ENCODE peak calls at places on chromosomes 7 and 10, in nine cellular contexts. S is fibroblast of the aortic adventitia, C is thoracic aorta, Z is choroid plexus epithelial cell, W is BJ, D is fibroblast of pulmonary artery, G is tibial artery, E is lung, M is A549. T is an unnamed sample.

GRCh38 chr7:815284-816216 is 16.7 kb upstream of the SUN1 start:
- DNase-seq in S (no peak), C (no peak), Z (no peak), W (no peak), D (no peak), G (no peak), E (no peak), M (peak; percentile 23), T (peak; percentile 48)

GRCh38 chr10:126250045-126250444 is 138.2 kb downstream of the ADAM12 start:
- DNase-seq in S (no peak), C (no peak), Z (peak; percentile 67), W (no peak), D (no peak), G (no peak), E (no peak), M (no peak), T (no peak)

GRCh38 chr7:158026636-158027265 is 560.9 kb downstream of the PTPRN2 start:
- DNase-seq in S (no peak), C (no peak), Z (no peak), W (no peak), D (no peak), G (peak; percentile 51), E (no peak), M (no peak), T (no peak)

GRCh38 chr7:28792858-28793257 is 165.3 kb downstream of the TRIL start:
- DNase-seq in S (no peak), C (no peak), Z (no peak), W (no peak), D (no peak), G (no peak), E (no peak), M (no peak), T (no peak)

GRCh38 chr10:4246881-4247358 is 461.9 kb upstream of the KLF6 start:
- DNase-seq in S (peak; percentile 97), C (no peak), Z (peak; percentile 92), W (peak; percentile 82), D (peak; percentile 90), G (no peak), E (no peak), M (no peak), T (no peak)

GRCh38 chr7:120588411-120588810 is 269.5 kb downstream of the TSPAN12 start:
- DNase-seq in S (no peak), C (no peak), Z (peak; percentile 44), W (no peak), D (no peak), G (no peak), E (no peak), M (no peak), T (no peak)

GRCh38 chr7:28355553-28356319 is 56.6 kb upstream of the CREB5 start:
- DNase-seq in S (no peak), C (no peak), Z (no peak), W (no peak), D (no peak), G (no peak), E (no peak), M (no peak), T (no peak)

GRCh38 chr7:66505009-66505408 is 123.7 kb upstream of the KCTD7 start:
- DNase-seq in S (no peak), C (no peak), Z (no peak), W (no peak), D (no peak), G (no peak), E (no peak), M (no peak), T (no peak)

GRCh38 chr7:115232041-115232440 is 310.1 kb downstream of the MDFIC start:
- DNase-seq in S (peak; percentile 46), C (no peak), Z (peak; percentile 10), W (no peak), D (peak; percentile 39), G (no peak), E (no peak), M (no peak), T (no peak)

GRCh38 chr7:116598278-116598677 is 73.4 kb downstream of the CAV1 start:
- DNase-seq in S (no peak), C (no peak), Z (peak; percentile 30), W (no peak), D (no peak), G (no peak), E (no peak), M (no peak), T (no peak)

GRCh38 chr7:70497793-70498192 is 634.2 kb upstream of the GALNT17 start:
- DNase-seq in S (no peak), C (no peak), Z (no peak), W (no peak), D (no peak), G (no peak), E (no peak), M (no peak), T (no peak)

GRCh38 chr7:47290867-47291266 is 291.0 kb downstream of the TNS3 start:
- DNase-seq in S (no peak), C (no peak), Z (no peak), W (no peak), D (no peak), G (no peak), E (no peak), M (no peak), T (no peak)

GRCh38 chr7:84232653-84233052 is 38.1 kb upstream of the SEMA3A start:
- DNase-seq in S (peak; percentile 66), C (no peak), Z (peak; percentile 95), W (peak; percentile 40), D (peak; percentile 69), G (no peak), E (no peak), M (no peak), T (no peak)

GRCh38 chr10:43124094-43124521 is 14.1 kb upstream of the CSGALNACT2 start:
- DNase-seq in S (no peak), C (no peak), Z (no peak), W (no peak), D (no peak), G (peak; percentile 39), E (no peak), M (no peak), T (no peak)

GRCh38 chr7:140201393-140201792 is 24.6 kb upstream of the KDM7A start:
- DNase-seq in S (no peak), C (no peak), Z (no peak), W (no peak), D (no peak), G (no peak), E (no peak), M (no peak), T (no peak)

GRCh38 chr10:113853577-113854018 is 284 bp downstream of the DCLRE1A start:
- DNase-seq in S (no peak), C (peak; percentile 9), Z (no peak), W (no peak), D (no peak), G (no peak), E (no peak), M (no peak), T (no peak)

GRCh38 chr7:27176343-27176731 is 2.2 kb upstream of the HOXA10 start:
- DNase-seq in S (no peak), C (no peak), Z (no peak), W (no peak), D (no peak), G (peak; percentile 65), E (no peak), M (no peak), T (no peak)
- H3K4me3 ChIP-seq in S (no peak overlapping the region), C (no peak overlapping the region), Z (no peak overlapping the region), W (peak overlapping the region; percentile 72), D (no peak overlapping the region), G (peak overlapping the region; percentile 91), E (no peak overlapping the region), M (no peak overlapping the region), T (no peak overlapping the region)

DNA sequence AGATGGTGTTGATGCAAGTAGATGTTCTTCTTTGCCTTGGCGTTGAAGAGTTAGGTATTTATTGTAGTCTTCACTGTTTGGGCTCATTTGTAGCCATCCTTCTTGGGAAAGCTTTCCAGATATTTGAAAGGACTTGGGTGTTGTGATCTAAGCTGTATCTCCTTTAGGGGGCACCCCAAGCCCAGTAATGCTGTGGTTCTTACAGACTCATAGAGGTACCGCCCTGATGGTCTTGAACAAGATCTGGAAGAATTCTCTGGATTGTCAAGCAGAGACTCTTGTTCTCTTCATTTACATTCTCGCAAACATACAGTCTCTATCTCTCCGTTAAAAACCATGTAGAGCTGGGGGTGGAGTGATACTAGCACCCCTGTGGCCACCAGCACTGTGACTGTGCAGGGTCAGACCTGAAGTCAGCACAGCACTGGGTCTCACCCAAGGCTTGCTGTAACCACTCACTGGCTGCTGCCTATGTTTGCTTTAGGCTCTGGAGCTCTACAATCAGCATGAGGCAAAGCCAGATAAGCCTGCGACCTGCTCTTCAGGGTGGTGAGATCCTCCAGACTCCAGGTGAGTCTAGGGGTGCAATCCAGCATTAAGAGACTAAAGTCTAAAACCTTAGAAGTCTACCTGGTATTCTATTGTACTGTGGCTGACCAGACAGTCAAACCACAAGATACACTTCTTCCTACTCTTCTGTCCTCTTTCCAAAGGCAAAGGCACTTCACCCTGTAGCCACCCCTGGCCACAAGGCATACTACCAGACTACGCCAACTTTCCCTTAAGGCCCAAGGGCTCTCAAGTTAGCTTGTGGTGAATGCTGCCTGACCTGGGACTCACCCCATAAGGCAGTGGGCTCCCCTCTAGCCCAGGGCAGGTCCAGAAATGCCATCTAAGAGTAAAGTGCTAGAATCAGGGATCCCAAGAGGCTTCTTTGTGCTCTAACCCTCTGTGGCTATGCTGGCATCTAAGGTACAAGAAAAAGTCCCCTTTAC is 209.7 kb upstream of the TMEM196 start:
- DNase-seq in S (peak; percentile 93), C (no peak), Z (peak; percentile 83), W (peak; percentile 7), D (peak; percentile 77), G (no peak), E (no peak), M (no peak), T (no peak)
- TF ChIP-seq CTCF in S (peak; percentile 53), C (no peak), Z (peak; percentile 62), W (peak; percentile 61), D (peak; percentile 43), G (peak; percentile 17), E (no peak), M (peak; percentile 7), T (peak; percentile 41)

GRCh38 chr7:1874522-1875389 is 204.7 kb downstream of the ELFN1 start:
- DNase-seq in S (no peak), C (no peak), Z (no peak), W (no peak), D (no peak), G (no peak), E (no peak), M (no peak), T (no peak)
- H3K4me3 ChIP-seq in S (no peak overlapping the region), C (no peak overlapping the region), Z (no peak overlapping the region), W (no peak overlapping the region), D (no peak overlapping the region), G (no peak overlapping the region), E (no peak overlapping the region), M (no peak overlapping the region), T (no peak overlapping the region)

DNA sequence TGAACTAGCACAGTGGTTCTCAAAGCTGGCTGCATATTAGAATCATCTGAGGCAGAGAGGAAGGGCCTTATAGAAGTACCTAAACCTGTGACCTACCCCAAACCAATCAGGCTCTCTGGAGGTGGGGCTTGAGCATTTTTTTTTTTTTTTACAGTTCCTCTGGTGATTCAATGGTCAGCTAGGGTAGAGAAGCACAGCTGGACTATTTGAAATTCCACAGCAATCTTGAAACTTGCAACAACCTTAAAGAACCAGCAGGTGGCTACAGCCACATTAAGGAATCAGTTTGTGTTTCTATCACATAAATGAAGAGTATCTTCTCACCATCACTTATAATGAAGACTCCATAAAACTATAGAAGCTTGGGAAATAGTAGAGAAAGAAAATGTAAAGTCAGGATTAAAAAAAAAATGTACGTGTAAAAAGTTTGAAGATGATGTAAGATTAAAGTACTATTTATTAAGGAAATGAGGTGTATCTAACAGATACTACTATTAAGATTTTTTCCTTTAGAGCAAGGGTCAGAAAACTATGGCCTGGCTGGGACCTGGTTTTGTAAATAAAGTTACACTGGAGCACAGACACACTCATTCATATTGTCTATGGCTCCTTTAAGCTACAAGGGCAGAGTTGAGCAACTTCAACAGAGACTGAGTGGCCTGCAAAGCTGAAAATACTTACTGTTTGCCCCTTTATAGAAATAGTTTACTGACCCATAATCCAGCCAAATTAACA is 3.8 kb downstream of the RTKN2 start:
- DNase-seq in S (peak; percentile 95), C (no peak), Z (peak; percentile 96), W (peak; percentile 76), D (peak; percentile 90), G (no peak), E (no peak), M (peak; percentile 50), T (no peak)
- TF ChIP-seq CTCF in S (peak; percentile 74), C (peak; percentile 63), Z (peak; percentile 69), W (peak; percentile 62), D (peak; percentile 76), G (peak; percentile 57), E (peak; percentile 33), M (peak; percentile 57), T (peak; percentile 62)